ENCODE peak calls at places on chromosomes 3 and 15, in five cellular contexts. S, C, V, N and L are unnamed samples.

GRCh38 chr15:41495736-41496599 is 2.3 kb downstream of the ITPKA start:
- DNase-seq in N (no peak), V (no peak), C (peak), S (no peak), L (no peak)

GRCh38 chr15:95326689-95327525 is 1003.6 kb upstream of the NR2F2 start:
- DNase-seq in V (peak), C (no peak), N (no peak), S (no peak), L (no peak)

GRCh38 chr3:133014325-133014724 is 23.9 kb upstream of the TMEM108 start:
- DNase-seq in V (no peak), N (no peak), S (peak), C (no peak), L (no peak)

GRCh38 chr3:72128906-72129305 is 344.0 kb upstream of the PROK2 start:
- DNase-seq in N (no peak), V (no peak), S (no peak), C (no peak), L (no peak)

GRCh38 chr3:60756636-60757035 is 494.6 kb downstream of the FHIT start:
- DNase-seq in N (no peak), C (no peak), S (no peak), V (no peak), L (no peak)

GRCh38 chr3:49021813-49022720 is at the start of gene NDUFAF3:
- DNase-seq in S (peak), C (peak), N (peak), V (peak), L (peak)

GRCh38 chr3:157176108-157176507 is 16.2 kb upstream of the CCNL1 start:
- DNase-seq in V (no peak), S (no peak), C (no peak), N (no peak), L (no peak)

GRCh38 chr3:17885986-17886385 is 143.6 kb upstream of the TBC1D5 start:
- DNase-seq in N (no peak), V (no peak), C (no peak), S (no peak), L (no peak)

GRCh38 chr3:52108302-52109232 is 45.7 kb downstream of the POC1A start:
- DNase-seq in V (peak), N (no peak), C (no peak), S (no peak), L (no peak)

GRCh38 chr3:103184772-103185171 is 750.0 kb downstream of the ZPLD1 start:
- DNase-seq in V (no peak), S (no peak), C (no peak), N (no peak), L (no peak)

DNA sequence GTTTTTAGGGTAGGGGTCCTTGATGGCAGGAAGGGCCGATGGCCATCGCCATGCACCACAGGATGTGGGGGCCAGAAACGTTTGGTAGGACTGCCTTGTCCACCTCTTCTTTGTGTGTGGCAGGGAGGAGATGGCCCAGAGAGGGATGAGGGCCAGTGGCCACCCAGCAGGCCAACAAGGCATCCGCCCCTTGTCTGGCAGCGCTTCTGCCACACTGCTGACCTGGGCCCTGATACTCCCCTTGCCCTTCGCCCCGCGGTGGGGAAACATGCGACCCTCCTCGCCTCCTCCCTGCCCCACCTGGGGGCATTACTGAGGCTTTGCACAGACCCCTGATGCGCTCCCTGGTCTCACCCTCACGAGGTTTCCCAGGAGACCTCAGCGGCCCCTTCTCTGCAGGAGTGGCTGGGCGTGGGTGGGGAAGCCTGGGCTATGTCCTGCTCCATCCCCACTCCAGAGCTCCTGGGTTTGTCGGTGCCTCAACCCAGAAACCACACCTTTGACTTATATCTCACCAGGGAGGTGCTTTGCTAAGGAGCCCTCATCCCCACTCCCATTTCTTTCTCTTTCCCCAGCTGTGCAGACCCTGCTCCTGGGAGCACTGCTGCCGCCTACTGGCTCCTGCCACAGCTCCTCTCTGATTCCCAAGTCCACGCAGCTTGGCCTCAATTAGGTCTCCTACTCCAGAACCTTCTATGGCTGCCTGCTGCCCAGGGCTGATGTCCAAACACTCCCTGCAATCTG is 38.7 kb downstream of the FEM1B start:
- DNase-seq in V (no peak), S (no peak), N (peak), C (peak), L (peak)
- TF ChIP-seq CTCF in V (no peak), S (peak), N (no peak), C (peak), L (no peak)

DNA sequence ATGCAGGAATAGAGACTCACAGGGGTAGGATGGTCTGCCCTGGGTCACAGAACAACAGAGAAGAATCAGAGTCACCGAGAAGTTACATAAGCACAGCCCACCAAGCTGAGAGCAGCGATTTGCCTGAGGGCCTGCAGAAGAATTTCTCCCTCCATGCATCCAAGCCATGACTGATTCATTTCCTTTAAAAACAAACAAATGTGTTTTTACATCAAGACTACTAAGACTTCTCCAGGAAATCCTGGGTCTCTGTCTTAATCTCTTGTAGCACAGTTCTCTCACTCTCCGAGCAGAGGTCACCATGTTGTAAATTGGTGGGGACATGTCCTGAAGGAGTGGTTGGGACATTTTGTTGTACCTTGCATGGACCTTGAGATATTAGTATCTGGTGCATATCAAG is 159.8 kb downstream of the THSD4 start:
- DNase-seq in S (no peak), V (no peak), N (no peak), C (peak), L (no peak)
- TF ChIP-seq POLR2A in S (no peak), V (no peak), N (no peak), C (no peak), L (no peak)

GRCh38 chr3:153072382-153072781 is 89.6 kb upstream of the RAP2B start:
- DNase-seq in V (no peak), S (no peak), C (no peak), N (no peak), L (no peak)

GRCh38 chr3:153073636-153074035 is 88.4 kb upstream of the RAP2B start:
- DNase-seq in C (no peak), N (no peak), S (no peak), V (no peak), L (no peak)

GRCh38 chr3:153069598-153069997 is 92.4 kb upstream of the RAP2B start:
- DNase-seq in S (no peak), V (no peak), N (no peak), C (no peak), L (no peak)

GRCh38 chr3:153072856-153073255 is 89.2 kb upstream of the RAP2B start:
- DNase-seq in C (no peak), S (no peak), V (no peak), N (no peak), L (no peak)

GRCh38 chr3:153070153-153070868 is 91.7 kb upstream of the RAP2B start:
- DNase-seq in N (no peak), V (no peak), S (peak), C (no peak), L (no peak)
- H3K4me3 ChIP-seq in N (no peak), V (no peak), S (no peak), C (no peak), L (no peak)

DNA sequence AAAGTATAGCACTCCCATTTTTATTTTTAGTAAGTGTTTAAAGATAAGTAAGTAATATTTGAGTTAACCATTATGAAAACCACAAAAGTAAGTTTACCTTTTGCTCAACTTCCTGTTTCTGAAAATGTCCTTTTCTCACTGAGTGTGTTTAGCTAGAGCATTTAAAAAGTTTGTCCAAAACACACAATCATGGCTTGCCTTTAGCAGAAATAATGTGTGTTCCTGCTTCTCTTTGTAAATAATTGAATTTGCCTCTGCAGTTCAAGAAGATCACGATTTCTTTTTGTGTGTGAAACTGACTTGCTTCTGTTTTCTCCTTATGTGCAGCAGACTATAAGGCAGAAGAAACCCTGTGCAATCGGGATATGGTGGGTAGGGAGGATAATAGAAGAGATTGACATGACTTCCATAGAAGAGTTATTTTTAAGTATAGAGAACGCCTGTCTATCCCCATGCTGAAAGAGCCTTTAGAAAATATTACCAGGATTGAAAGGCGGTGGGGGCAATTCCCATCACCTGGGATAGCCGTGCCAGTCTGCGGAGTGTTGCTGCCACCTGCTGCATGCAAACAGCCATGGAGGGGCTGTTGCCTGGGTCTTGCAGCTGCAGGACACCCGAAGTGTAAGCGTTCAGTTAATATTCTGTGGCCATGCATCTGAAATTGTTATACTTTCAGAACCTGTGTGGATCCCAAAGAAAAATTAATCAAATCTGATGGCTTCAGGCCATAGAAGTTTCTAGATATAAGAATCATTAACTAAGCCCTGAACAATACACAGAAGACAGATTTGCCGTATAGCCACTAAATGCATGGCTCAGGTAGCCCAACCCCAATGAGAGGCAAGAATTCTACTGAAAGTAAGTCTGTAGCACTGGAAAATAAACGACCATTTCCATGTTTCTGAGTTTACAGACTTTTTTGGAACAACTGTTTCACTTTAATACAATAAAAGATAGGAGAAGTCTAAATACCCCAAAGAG is 2.4 kb upstream of the CD96 start:
- DNase-seq in C (peak), V (peak), N (no peak), S (peak), L (no peak)
- TF ChIP-seq CTCF in C (peak), V (no peak), N (no peak), S (peak), L (no peak)

DNA sequence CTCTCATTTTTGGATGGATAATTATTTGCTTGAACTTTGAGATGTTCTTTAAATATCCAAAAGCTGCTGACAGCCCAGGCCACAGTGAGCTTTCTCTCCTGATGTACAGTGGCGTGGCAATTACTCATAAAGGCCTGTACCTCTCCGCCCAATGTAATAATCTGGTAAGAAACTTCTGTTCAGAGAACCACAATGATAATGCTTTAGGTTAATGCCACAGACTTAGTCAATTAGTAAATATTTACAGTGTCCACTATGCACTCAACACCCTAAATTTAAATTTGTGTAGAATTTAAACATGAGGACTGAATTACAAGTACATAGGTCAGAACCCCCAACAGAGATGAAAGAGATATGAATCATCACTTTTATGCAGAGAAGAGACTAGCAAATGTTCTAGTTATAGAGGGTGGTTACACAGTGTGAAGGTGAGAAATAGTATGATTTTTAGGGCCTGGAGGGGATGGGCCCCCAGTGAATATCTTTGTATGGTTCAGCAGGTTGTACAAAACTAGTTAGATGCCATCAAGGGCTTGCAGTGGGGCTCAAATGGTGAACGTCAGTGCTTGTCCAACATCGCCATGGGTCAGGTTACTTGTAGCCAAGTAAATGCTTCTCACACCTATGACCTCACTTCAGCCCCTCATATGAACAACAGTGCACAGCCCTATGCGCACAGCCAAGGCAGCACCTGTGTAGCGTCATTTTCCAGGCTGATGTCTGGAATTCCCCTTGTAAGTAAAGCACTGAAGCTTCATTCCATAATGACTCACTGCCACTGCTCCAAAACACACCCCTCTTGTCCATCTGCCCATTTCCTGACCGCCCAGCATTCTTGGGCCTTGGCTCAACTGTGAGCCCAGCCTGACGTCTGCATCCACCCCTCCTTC is 13.3 kb downstream of the ABHD2 start:
- DNase-seq in V (peak), S (no peak), N (peak), C (peak), L (peak)
- TF ChIP-seq POLR2A in V (no peak), S (no peak), N (no peak), C (no peak), L (no peak)

GRCh38 chr15:44879066-44879465 is 77.4 kb upstream of the TERB2 start:
- DNase-seq in V (no peak), S (no peak), C (no peak), N (no peak), L (no peak)
- H3K4me3 ChIP-seq in V (no peak), S (no peak), C (no peak), N (no peak), L (no peak)

GRCh38 chr15:91981802-91982201 is 128.3 kb downstream of the SLCO3A1 start:
- DNase-seq in N (no peak), C (no peak), S (no peak), V (no peak), L (no peak)

GRCh38 chr15:91980502-91981267 is 127.2 kb downstream of the SLCO3A1 start:
- DNase-seq in V (no peak), N (no peak), C (no peak), S (no peak), L (no peak)

GRCh38 chr15:91984006-91984405 is 130.5 kb downstream of the SLCO3A1 start:
- DNase-seq in C (no peak), S (no peak), N (no peak), V (no peak), L (no peak)

GRCh38 chr15:91985297-91985696 is 131.8 kb downstream of the SLCO3A1 start:
- DNase-seq in N (no peak), C (no peak), S (no peak), V (no peak), L (no peak)

DNA sequence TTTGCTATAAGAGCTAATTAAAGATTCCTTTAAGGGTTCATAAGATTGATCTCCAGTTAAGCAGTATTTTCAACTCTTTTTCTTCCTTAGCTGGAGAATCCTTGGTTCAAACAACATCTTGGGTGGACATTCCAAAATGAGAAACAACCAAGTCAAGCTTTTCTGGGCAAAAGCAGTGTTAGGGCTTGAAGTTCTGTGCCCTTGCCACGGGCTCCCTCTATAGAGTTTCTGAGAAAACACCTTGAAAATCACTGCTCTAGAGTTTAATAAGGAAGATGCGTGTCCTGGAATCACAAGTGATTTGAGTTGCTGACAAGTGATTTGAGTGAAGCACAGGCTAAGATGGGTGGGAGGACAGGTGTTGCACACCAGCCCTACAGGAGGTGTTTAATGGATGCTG is 128.9 kb downstream of the SLCO3A1 start:
- DNase-seq in S (peak), C (no peak), V (no peak), N (no peak), L (no peak)
- TF ChIP-seq CTCF in S (no peak), C (no peak), V (no peak), N (no peak), L (no peak)